ENCODE peak calls at places on chromosomes 11 and 22, in nine cellular contexts. M is fibroblast of pulmonary artery, K is NB4, W is heart left ventricle, E is H7, T is fibroblast of mammary gland, Z is upper lobe of right lung, B is mucosa of descending colon, C is iPS DF 6.9. Q is an unnamed sample.

GRCh38 chr11:86608251-86608799 is 64.1 kb downstream of the ME3 start:
- DNase-seq in E (peak), T (peak), W (peak), M (peak), K (peak), C (no peak), B (no peak), Z (peak), Q (peak)

GRCh38 chr11:44036811-44037657 is 10.7 kb upstream of the ACCSL start:
- DNase-seq in T (peak), M (peak), E (peak), C (peak), Z (peak), B (peak), W (peak), K (peak), Q (peak)

GRCh38 chr11:86748296-86748695 is 52.0 kb upstream of the PRSS23 start:
- DNase-seq in B (no peak), E (no peak), C (no peak), M (no peak), T (peak), Z (no peak), K (no peak), W (no peak), Q (no peak)

GRCh38 chr11:46446343-46446751 is 54.8 kb upstream of the CHRM4 start:
- DNase-seq in M (no peak), C (no peak), B (no peak), Z (no peak), T (peak), K (no peak), W (no peak), E (no peak), Q (no peak)

GRCh38 chr22:36221799-36222751 is 17.3 kb downstream of the APOL2 start:
- DNase-seq in T (peak), E (peak), M (peak), B (no peak), W (peak), Z (no peak), K (peak), C (peak), Q (peak)

GRCh38 chr11:12832828-12833227 is 158.6 kb downstream of the TEAD1 start:
- DNase-seq in B (no peak), E (no peak), M (no peak), C (no peak), W (no peak), T (peak), K (no peak), Z (no peak), Q (no peak)

GRCh38 chr11:109432105-109432504 is 10.1 kb downstream of the C11orf87 start:
- DNase-seq in K (no peak), M (peak), E (no peak), T (peak), B (no peak), W (no peak), Z (no peak), C (no peak), Q (no peak)

GRCh38 chr11:118921929-118922744 is 3.6 kb downstream of the BCL9L start:
- DNase-seq in M (peak), E (peak), K (no peak), C (no peak), Z (peak), W (peak), T (peak), B (peak), Q (peak)

GRCh38 chr11:10026514-10026913 is 267.5 kb downstream of the SBF2 start:
- DNase-seq in M (peak), K (no peak), T (peak), E (no peak), W (no peak), C (no peak), Z (no peak), B (no peak), Q (no peak)

GRCh38 chr11:84407091-84407490 is 1120.9 kb upstream of the CCDC90B start:
- DNase-seq in T (no peak), W (no peak), K (no peak), B (no peak), M (no peak), C (no peak), E (no peak), Z (no peak), Q (no peak)

GRCh38 chr11:45651156-45651555 is 14.3 kb downstream of the CHST1 start:
- DNase-seq in C (no peak), B (no peak), K (no peak), T (no peak), Z (peak), M (no peak), W (no peak), E (peak), Q (no peak)

GRCh38 chr11:128694618-128695481 is 978 bp downstream of the FLI1 start:
- DNase-seq in W (peak), Z (peak), E (peak), C (no peak), B (peak), M (peak), T (no peak), K (peak), Q (no peak)

GRCh38 chr22:41184679-41185078 is 20.4 kb upstream of the L3MBTL2 start:
- DNase-seq in E (no peak), M (no peak), T (no peak), W (no peak), K (no peak), Z (no peak), B (no peak), C (peak), Q (no peak)

GRCh38 chr11:86715611-86716010 is 43.2 kb upstream of the ME3 start:
- DNase-seq in Z (no peak), W (no peak), K (no peak), C (no peak), T (no peak), E (no peak), M (no peak), B (no peak), Q (no peak)

GRCh38 chr11:18731949-18732821 is 6.2 kb upstream of the IGSF22 start:
- DNase-seq in T (peak), C (peak), W (no peak), B (no peak), Z (no peak), E (peak), M (peak), K (peak), Q (peak)

GRCh38 chr22:35561796-35562526 is 21.3 kb downstream of the RASD2 start:
- DNase-seq in T (peak), C (no peak), M (peak), K (peak), B (no peak), E (peak), Z (no peak), W (no peak), Q (no peak)

GRCh38 chr11:128874406-128874805 is 7.3 kb upstream of the KCNJ1 start:
- DNase-seq in W (no peak), T (peak), B (no peak), Z (no peak), E (no peak), C (no peak), K (no peak), M (peak), Q (no peak)

GRCh38 chr22:20765938-20766337 is 8.0 kb upstream of the SERPIND1 start:
- DNase-seq in M (no peak), C (no peak), W (no peak), Z (no peak), T (no peak), K (no peak), E (no peak), B (no peak), Q (no peak)

GRCh38 chr11:91163619-91164451 is 941.0 kb upstream of the CHORDC1 start:
- DNase-seq in Z (no peak), T (peak), C (no peak), B (no peak), W (no peak), M (peak), K (no peak), E (no peak), Q (no peak)

GRCh38 chr22:45216133-45217003 is 24.3 kb downstream of the KIAA0930 start:
- DNase-seq in T (peak), E (peak), B (no peak), Z (no peak), W (peak), C (no peak), K (no peak), M (peak), Q (no peak)

GRCh38 chr11:96199563-96200025 is 143.4 kb downstream of the MAML2 start:
- DNase-seq in B (no peak), T (peak), K (no peak), M (peak), E (no peak), C (no peak), Z (no peak), W (no peak), Q (no peak)

GRCh38 chr22:37633693-37634504 is 5.6 kb upstream of the SH3BP1 start:
- DNase-seq in E (peak), W (peak), B (peak), K (peak), T (peak), Z (peak), C (no peak), M (peak), Q (peak)

GRCh38 chr22:31969789-31970489 is 25.6 kb downstream of the YWHAH start:
- DNase-seq in M (peak), B (peak), C (peak), E (peak), Z (peak), T (peak), W (peak), K (peak), Q (peak)

GRCh38 chr11:113331436-113331835 is 17.1 kb downstream of the TTC12 start:
- DNase-seq in E (no peak), B (no peak), M (no peak), T (no peak), Z (no peak), C (no peak), K (no peak), W (no peak), Q (no peak)

GRCh38 chr11:61750631-61751273 is 1.7 kb upstream of the MYRF start:
- DNase-seq in W (no peak), E (no peak), C (no peak), Z (no peak), B (no peak), T (no peak), K (peak), M (no peak), Q (no peak)

GRCh38 chr11:126638663-126639062 is 283.2 kb downstream of the ST3GAL4 start:
- DNase-seq in B (no peak), W (no peak), C (no peak), Z (no peak), T (no peak), E (no peak), M (no peak), K (no peak), Q (no peak)

GRCh38 chr11:92932023-92932422 is 37.4 kb upstream of the MTNR1B start:
- DNase-seq in K (no peak), C (no peak), W (no peak), T (peak), Z (no peak), B (no peak), M (no peak), E (no peak), Q (no peak)

GRCh38 chr11:118341749-118342489 is 586 bp downstream of the CD3D start:
- DNase-seq in M (no peak), T (no peak), B (no peak), W (no peak), Z (no peak), E (no peak), C (no peak), K (peak), Q (no peak)

GRCh38 chr11:111922803-111923202 is 4.1 kb downstream of the C11orf52 start:
- DNase-seq in M (peak), E (no peak), T (peak), B (no peak), Z (no peak), C (no peak), W (no peak), K (no peak), Q (peak)

GRCh38 chr11:14617241-14618027 is 26.2 kb upstream of the PDE3B start:
- DNase-seq in E (no peak), W (no peak), Z (no peak), K (no peak), B (no peak), M (no peak), C (no peak), T (no peak), Q (no peak)

GRCh38 chr11:1307163-1307870 is 2.1 kb downstream of the TOLLIP start:
- DNase-seq in M (no peak), C (no peak), Z (peak), B (peak), E (no peak), T (no peak), K (peak), W (no peak), Q (no peak)

GRCh38 chr11:117874253-117874909 is 2.1 kb downstream of the FXYD6 start:
- DNase-seq in B (no peak), K (no peak), Z (no peak), W (no peak), C (no peak), T (no peak), E (peak), M (no peak), Q (no peak)

GRCh38 chr11:1779806-1780699 is 16.3 kb upstream of the CTSD start:
- DNase-seq in E (peak), M (no peak), B (no peak), Z (no peak), T (no peak), K (no peak), W (no peak), C (no peak), Q (no peak)

GRCh38 chr22:41197808-41198585 is 7.1 kb upstream of the L3MBTL2 start:
- DNase-seq in M (no peak), K (peak), E (no peak), W (peak), T (no peak), B (peak), Z (peak), C (no peak), Q (peak)

GRCh38 chr11:83819936-83820549 is 533.9 kb upstream of the CCDC90B start:
- DNase-seq in M (peak), C (no peak), K (peak), W (no peak), T (peak), Z (no peak), B (no peak), E (no peak), Q (no peak)

DNA sequence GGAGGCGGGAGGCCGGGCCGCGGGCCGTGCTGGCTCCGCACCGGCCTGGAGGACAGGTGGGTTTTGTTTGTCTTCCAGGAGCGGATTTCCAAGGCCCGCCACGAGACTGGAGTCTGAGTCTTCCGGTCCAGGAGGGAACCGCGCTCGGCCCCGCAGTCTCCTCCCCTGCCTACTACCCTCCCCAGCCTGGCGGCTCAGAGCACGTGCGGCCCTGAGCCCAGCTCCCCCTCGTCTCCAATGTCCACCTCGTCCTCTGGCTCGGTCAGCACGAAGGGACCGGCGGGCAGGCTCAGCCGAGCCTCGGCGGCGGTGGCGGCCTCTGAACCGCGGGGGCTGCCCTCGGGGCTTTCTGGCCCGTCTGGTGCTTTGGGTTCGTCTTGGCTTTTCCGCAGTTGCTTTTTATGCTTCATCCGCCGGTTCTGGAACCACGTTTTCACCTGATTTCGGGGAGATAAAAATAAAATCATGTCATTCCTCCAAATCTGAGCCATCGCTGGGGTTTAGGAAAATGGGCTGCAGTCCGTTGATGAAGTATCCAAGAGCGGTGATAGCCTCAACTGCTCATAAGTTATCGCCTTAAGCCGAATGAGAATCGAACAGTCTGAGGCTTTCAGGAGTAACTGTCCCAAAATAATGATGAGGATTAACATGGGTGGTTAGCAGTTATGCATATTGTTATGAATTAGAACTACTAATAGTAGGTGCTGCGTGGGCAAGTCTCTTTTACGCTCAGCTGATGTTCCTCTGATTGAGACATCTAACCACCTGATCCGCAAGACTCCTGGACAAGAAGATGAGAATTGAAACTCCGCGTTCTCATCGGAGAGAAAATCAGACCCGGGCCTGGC is 4.0 kb downstream of the BSX start:
- DNase-seq in E (peak), Z (no peak), K (no peak), M (no peak), B (no peak), W (no peak), C (no peak), T (no peak), Q (no peak)
- H3K4me3 ChIP-seq in E (peak), Z (no peak), K (no peak), M (no peak), B (no peak), W (peak), C (peak), T (no peak), Q (no peak)

GRCh38 chr11:64642876-64643257 is 51.8 kb downstream of the SLC22A12 start:
- DNase-seq in E (peak), C (no peak), K (no peak), B (no peak), Z (no peak), M (no peak), W (no peak), T (no peak), Q (no peak)

GRCh38 chr11:64644348-64645242 is 53.6 kb downstream of the SLC22A12 start:
- DNase-seq in C (no peak), Z (no peak), T (no peak), B (no peak), M (no peak), W (no peak), E (peak), K (peak), Q (no peak)

GRCh38 chr11:64643927-64644326 is 52.9 kb downstream of the SLC22A12 start:
- DNase-seq in E (no peak), C (no peak), Z (no peak), T (no peak), M (no peak), K (no peak), B (no peak), W (no peak), Q (no peak)

GRCh38 chr11:64642418-64642735 is 51.4 kb downstream of the SLC22A12 start:
- DNase-seq in B (no peak), C (no peak), T (no peak), K (no peak), E (no peak), M (no peak), Z (no peak), W (no peak), Q (no peak)

GRCh38 chr11:64643258-64643881 is 52.4 kb downstream of the SLC22A12 start:
- DNase-seq in K (no peak), B (no peak), E (peak), M (no peak), Z (no peak), T (no peak), C (no peak), W (no peak), Q (no peak)
- H3K4me3 ChIP-seq in K (no peak), B (no peak), E (peak), M (no peak), Z (no peak), T (no peak), C (peak), W (peak), Q (no peak)

GRCh38 chr22:22578702-22579424 is 19.8 kb upstream of the PRAME start:
- DNase-seq in K (peak), M (peak), Z (no peak), W (peak), B (no peak), T (peak), C (no peak), E (no peak), Q (no peak)

GRCh38 chr22:22576989-22577427 is 17.9 kb upstream of the PRAME start:
- DNase-seq in Z (no peak), E (no peak), C (no peak), W (no peak), B (no peak), T (no peak), K (no peak), M (no peak), Q (no peak)

GRCh38 chr22:22583030-22583429 is 24.0 kb upstream of the PRAME start:
- DNase-seq in E (no peak), M (no peak), W (no peak), T (no peak), B (no peak), K (no peak), C (no peak), Z (no peak), Q (no peak)

GRCh38 chr22:22576244-22576988 is 17.4 kb upstream of the PRAME start:
- DNase-seq in B (no peak), C (no peak), T (peak), M (peak), Z (peak), K (peak), E (peak), W (peak), Q (peak)

GRCh38 chr22:22579869-22580604 is 21.0 kb upstream of the PRAME start:
- DNase-seq in Z (no peak), C (no peak), E (no peak), B (no peak), W (no peak), T (no peak), K (no peak), M (no peak), Q (no peak)
- H3K4me3 ChIP-seq in Z (no peak), C (no peak), E (no peak), B (no peak), W (no peak), T (no peak), K (no peak), M (no peak), Q (no peak)

GRCh38 chr11:122306776-122307479 is 190.9 kb upstream of the BLID start:
- DNase-seq in C (peak), M (no peak), Z (no peak), T (no peak), K (no peak), E (peak), W (no peak), B (no peak), Q (no peak)
- H3K4me3 ChIP-seq in C (no peak), M (no peak), Z (no peak), T (no peak), K (no peak), E (no peak), W (no peak), B (no peak), Q (no peak)

GRCh38 chr11:107836811-107837210 is 21.8 kb downstream of the SLC35F2 start:
- DNase-seq in K (no peak), E (no peak), C (no peak), B (no peak), T (no peak), M (no peak), Z (no peak), W (no peak), Q (no peak)

GRCh38 chr11:107844041-107844440 is 14.5 kb downstream of the SLC35F2 start:
- DNase-seq in T (peak), K (peak), E (no peak), Z (no peak), W (no peak), C (no peak), B (no peak), M (peak), Q (no peak)

GRCh38 chr11:107834995-107835394 is 23.6 kb downstream of the SLC35F2 start:
- DNase-seq in T (no peak), C (no peak), Z (no peak), M (no peak), B (no peak), E (no peak), K (no peak), W (no peak), Q (no peak)

DNA sequence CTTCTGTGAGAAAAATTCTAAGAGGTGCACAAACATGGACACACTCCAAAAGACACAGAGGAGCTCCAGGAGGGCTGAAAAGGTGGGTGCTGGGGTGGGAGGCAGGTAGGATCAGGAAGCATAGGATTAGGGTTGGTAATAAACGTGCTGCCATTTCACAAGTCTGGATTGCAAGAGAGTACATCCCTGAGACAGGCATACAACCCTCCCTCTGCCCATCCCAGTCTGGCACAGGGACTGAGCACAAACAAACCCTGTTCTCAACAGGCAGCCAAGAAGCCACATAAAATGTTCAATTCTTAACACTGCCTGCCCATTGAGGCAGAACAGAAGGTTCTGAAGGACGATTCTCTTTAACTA is 18.5 kb downstream of the SLC35F2 start:
- DNase-seq in M (no peak), B (no peak), Z (no peak), E (no peak), K (no peak), T (no peak), W (no peak), C (no peak), Q (no peak)
- H3K4me3 ChIP-seq in M (peak), B (no peak), Z (no peak), E (no peak), K (peak), T (peak), W (peak), C (no peak), Q (no peak)

DNA sequence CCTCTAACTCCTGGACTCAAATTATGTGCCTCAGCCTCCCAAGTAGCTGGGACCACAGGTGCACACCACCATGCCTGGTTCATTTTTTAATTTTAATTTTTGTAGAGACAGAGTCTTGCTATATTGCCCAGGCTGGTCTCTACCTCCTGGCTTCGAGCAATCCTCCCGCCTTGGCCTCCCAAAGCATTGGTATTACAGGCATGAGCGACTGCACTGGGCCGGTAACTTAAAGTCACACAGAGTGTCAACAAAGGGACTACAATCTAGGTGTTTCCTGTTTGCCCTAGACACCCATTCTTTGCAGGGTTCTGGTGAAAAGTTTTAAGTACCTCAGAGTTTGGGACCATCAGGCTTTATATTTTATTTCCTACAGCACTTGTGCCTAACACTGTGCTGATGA is 8.4 kb downstream of the UVRAG start:
- DNase-seq in T (no peak), M (no peak), B (no peak), W (no peak), C (no peak), Z (no peak), K (no peak), E (no peak), Q (no peak)
- H3K4me3 ChIP-seq in T (no peak), M (no peak), B (no peak), W (no peak), C (no peak), Z (no peak), K (no peak), E (no peak), Q (no peak)